ENCODE peak calls at places on chromosome 20, in seven cellular contexts. A is NCI-H187; P is Kasumi-1; N is aorta; S is adipocyte; V is activated T-cell treated with anti-CD3 and anti-CD28 coated beads, Interleukin-2, amount 50 U/mL, for 4 hours; R is HT1080. F is an unnamed sample.

GRCh38 chr20:2515203-2515602 is 6.5 kb upstream of the ZNF343 start:
- DNase-seq in A (no peak), P (no peak), N (no peak), S (peak), V (no peak), R (no peak), F (no peak)

GRCh38 chr20:56595746-56596478 is 33.2 kb upstream of the TFAP2C start:
- DNase-seq in A (no peak), P (no peak), N (no peak), S (no peak), V (no peak), R (no peak), F (no peak)

GRCh38 chr20:31642837-31643236 is 5.1 kb downstream of the COX4I2 start:
- DNase-seq in A (no peak), P (peak), N (no peak), S (no peak), V (no peak), R (no peak), F (no peak)

GRCh38 chr20:35718972-35719635 is 19.9 kb downstream of the ROMO1 start:
- DNase-seq in A (no peak), P (no peak), N (peak), S (peak), V (no peak), R (no peak), F (no peak)

GRCh38 chr20:50868509-50869495 is 62.4 kb downstream of the ADNP start:
- DNase-seq in A (no peak), P (no peak), N (no peak), S (no peak), V (no peak), R (peak), F (no peak)

GRCh38 chr20:32017711-32018251 is 7.5 kb downstream of the CCM2L start:
- DNase-seq in A (peak), P (no peak), N (peak), S (no peak), V (peak), R (no peak), F (no peak)

GRCh38 chr20:45238139-45238538 is 16.2 kb downstream of the SLPI start:
- DNase-seq in A (no peak), P (no peak), N (no peak), S (no peak), V (no peak), R (no peak), F (no peak)

GRCh38 chr20:48556956-48557355 is 270.8 kb downstream of the PREX1 start:
- DNase-seq in A (no peak), P (no peak), N (no peak), S (no peak), V (no peak), R (no peak), F (no peak)

GRCh38 chr20:61437280-61438206 is 185.5 kb downstream of the CDH4 start:
- DNase-seq in A (no peak), P (no peak), N (no peak), S (no peak), V (no peak), R (no peak), F (no peak)

GRCh38 chr20:58271596-58272460 is 37.7 kb upstream of the RAB22A start:
- DNase-seq in A (no peak), P (no peak), N (no peak), S (no peak), V (peak), R (no peak), F (no peak)

GRCh38 chr20:46939031-46939430 is 44.4 kb downstream of the EYA2 start:
- DNase-seq in A (no peak), P (no peak), N (no peak), S (no peak), V (no peak), R (peak), F (no peak)

GRCh38 chr20:63736893-63737689 is 627 bp downstream of the LIME1 start:
- DNase-seq in A (no peak), P (no peak), N (peak), S (no peak), V (peak), R (no peak), F (peak)

GRCh38 chr20:63686492-63687321 is 9.7 kb upstream of the TNFRSF6B start:
- DNase-seq in A (no peak), P (peak), N (peak), S (peak), V (peak), R (peak), F (peak)

GRCh38 chr20:21189761-21190523 is 64.1 kb downstream of the KIZ start:
- DNase-seq in A (no peak), P (no peak), N (no peak), S (no peak), V (no peak), R (no peak), F (no peak)